ENCODE peak calls at places on chromosomes 7 and 10, in nine cellular contexts. K, J, S, A, X, O, E, Q and W are unnamed samples.

GRCh38 chr10:14554843-14555205 is 219.9 kb downstream of the FAM107B start:
- DNase-seq in K (no peak), J (peak; percentile 62), S (no peak), A (no peak), X (no peak), O (peak; percentile 69), E (no peak), Q (no peak), W (no peak)

GRCh38 chr7:31055501-31055900 is 3.4 kb downstream of the ADCYAP1R1 start:
- DNase-seq in K (no peak), J (no peak), S (no peak), A (no peak), X (no peak), O (no peak), E (no peak), Q (no peak), W (no peak)

GRCh38 chr7:157271315-157271990 is 65.4 kb upstream of the DNAJB6 start:
- DNase-seq in K (no peak), J (no peak), S (no peak), A (no peak), X (no peak), O (peak; percentile 34), E (no peak), Q (no peak), W (peak; percentile 43)

GRCh38 chr7:87877641-87878040 is 1.3 kb downstream of the DBF4 start:
- DNase-seq in K (no peak), J (peak; percentile 37), S (no peak), A (no peak), X (no peak), O (no peak), E (peak; percentile 28), Q (no peak), W (peak; percentile 26)

GRCh38 chr10:74179124-74179710 is 28.2 kb downstream of the ADK start:
- DNase-seq in K (no peak), J (no peak), S (no peak), A (no peak), X (no peak), O (no peak), E (no peak), Q (no peak), W (peak; percentile 30)

GRCh38 chr7:4835398-4836205 is 26.2 kb downstream of the PAPOLB start:
- DNase-seq in K (no peak), J (no peak), S (no peak), A (no peak), X (no peak), O (no peak), E (no peak), Q (no peak), W (no peak)

GRCh38 chr10:123367181-123367580 is 213.0 kb downstream of the BUB3 start:
- DNase-seq in K (no peak), J (no peak), S (no peak), A (no peak), X (no peak), O (no peak), E (no peak), Q (no peak), W (no peak)

GRCh38 chr7:44382459-44383300 is 57.3 kb upstream of the CAMK2B start:
- DNase-seq in K (no peak), J (no peak), S (no peak), A (no peak), X (no peak), O (no peak), E (peak; percentile 66), Q (peak; percentile 23), W (peak; percentile 40)

GRCh38 chr7:3020416-3020815 is 23.3 kb downstream of the CARD11 start:
- DNase-seq in K (no peak), J (no peak), S (no peak), A (no peak), X (no peak), O (no peak), E (no peak), Q (no peak), W (no peak)

GRCh38 chr10:12403119-12403518 is 53.8 kb downstream of the CAMK1D start:
- DNase-seq in K (no peak), J (no peak), S (no peak), A (no peak), X (no peak), O (no peak), E (no peak), Q (no peak), W (no peak)

GRCh38 chr10:103895458-103896186 is 22.4 kb downstream of the STN1 start:
- DNase-seq in K (no peak), J (peak; percentile 72), S (no peak), A (no peak), X (no peak), O (peak; percentile 70), E (peak; percentile 56), Q (no peak), W (peak; percentile 86)

GRCh38 chr10:86366033-86366901 is at the start of gene GRID1:
- DNase-seq in K (no peak), J (no peak), S (peak; percentile 62), A (peak; percentile 55), X (peak; percentile 69), O (no peak), E (peak; percentile 6), Q (peak; percentile 80), W (peak; percentile 35)

DNA sequence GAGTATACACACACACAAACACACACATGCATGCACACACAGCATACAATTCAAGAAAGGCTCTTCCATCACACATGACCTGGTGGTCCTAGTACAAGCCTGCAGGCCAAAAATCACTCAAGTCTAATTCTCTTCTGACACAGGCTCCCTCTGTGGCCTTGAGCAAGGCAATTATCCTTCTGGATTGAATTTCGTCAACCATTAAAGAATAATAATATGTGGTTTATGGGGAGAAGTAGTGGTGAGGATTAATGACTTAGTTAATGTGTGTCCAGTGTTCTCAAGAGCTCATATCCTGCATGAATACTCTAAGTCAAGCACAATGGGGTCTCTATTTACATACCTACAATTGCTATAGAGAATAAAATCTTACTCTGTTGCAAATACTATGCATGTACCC is 161.7 kb upstream of the KIAA1217 start:
- DNase-seq in K (no peak), J (no peak), S (no peak), A (no peak), X (no peak), O (no peak), E (no peak), Q (no peak), W (no peak)
- H3K4me2 ChIP-seq in K (no peak overlapping the region), J (no peak overlapping the region), S (no peak overlapping the region), A (no peak overlapping the region), X (no peak overlapping the region), O (no peak overlapping the region), E (no peak overlapping the region), Q (no peak overlapping the region), W (no peak overlapping the region)

GRCh38 chr10:6589287-6590094 is 9.4 kb upstream of the PRKCQ start:
- DNase-seq in K (no peak), J (no peak), S (no peak), A (no peak), X (no peak), O (no peak), E (no peak), Q (no peak), W (no peak)
- H3K4me1 ChIP-seq in K (no peaks in the 10 kb centered on the region), J (no peaks in the 10 kb centered on the region), S (no peaks in the 10 kb centered on the region), A (no peaks in the 10 kb centered on the region), X (no peaks in the 10 kb centered on the region), O (peaks cover 14% of the 10 kb centered on the region), E (no peaks in the 10 kb centered on the region), Q (no peaks in the 10 kb centered on the region), W (no peaks in the 10 kb centered on the region)

GRCh38 chr7:123647106-123647730 is 8.4 kb upstream of the LMOD2 start:
- DNase-seq in K (no peak), J (no peak), S (no peak), A (no peak), X (no peak), O (peak; percentile 58), E (no peak), Q (no peak), W (peak; percentile 35)

GRCh38 chr7:123645516-123645915 is 10.2 kb upstream of the LMOD2 start:
- DNase-seq in K (no peak), J (no peak), S (no peak), A (no peak), X (no peak), O (no peak), E (no peak), Q (no peak), W (no peak)

GRCh38 chr7:123641901-123642300 is 13.8 kb upstream of the LMOD2 start:
- DNase-seq in K (no peak), J (no peak), S (no peak), A (no peak), X (no peak), O (no peak), E (no peak), Q (no peak), W (no peak)

GRCh38 chr7:123640583-123640982 is 15.1 kb upstream of the LMOD2 start:
- DNase-seq in K (no peak), J (no peak), S (no peak), A (no peak), X (no peak), O (no peak), E (no peak), Q (no peak), W (no peak)

DNA sequence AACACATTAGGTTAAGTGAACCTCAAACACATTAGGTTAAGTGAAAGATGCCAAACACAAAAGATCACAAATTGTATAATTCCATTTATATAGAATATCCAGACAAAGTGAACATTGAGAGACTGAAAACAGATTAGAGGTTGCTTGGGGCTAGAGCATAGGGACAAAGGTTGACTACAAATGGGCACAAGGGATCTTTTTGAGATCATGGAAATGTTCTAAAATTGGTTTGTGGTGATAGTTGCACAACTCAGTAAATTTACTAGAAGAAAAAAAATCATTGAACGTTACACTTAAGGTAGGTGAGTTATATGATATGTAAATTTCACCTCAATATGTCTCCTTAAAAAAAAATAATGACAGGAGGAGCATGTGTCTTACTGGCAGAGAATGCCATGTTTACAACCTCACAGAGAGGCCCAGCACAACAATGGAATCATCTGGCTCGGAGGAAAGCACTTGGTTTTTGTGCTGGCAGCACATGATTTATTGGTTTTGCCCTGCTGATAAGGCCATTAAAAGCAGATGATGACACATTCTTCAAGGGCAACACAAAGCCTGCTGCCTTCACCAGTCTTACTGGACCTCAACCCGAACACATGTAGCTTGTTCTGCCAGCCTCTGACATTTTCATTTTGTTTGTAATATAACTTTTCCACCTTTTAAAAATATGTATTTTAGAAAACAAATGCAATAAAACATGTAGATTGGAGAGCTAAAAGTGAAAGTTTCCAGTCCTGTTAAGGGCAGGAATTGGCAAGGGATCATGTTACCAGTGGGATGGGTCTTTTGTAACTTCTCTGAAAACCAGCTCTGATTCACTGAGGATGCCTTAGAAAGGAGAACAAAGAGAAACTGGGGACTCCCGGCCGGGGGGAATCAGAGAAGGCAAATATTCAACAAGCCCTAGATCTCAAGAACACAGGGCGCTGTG is 11.9 kb upstream of the LMOD2 start:
- DNase-seq in K (no peak), J (peak; percentile 96), S (peak; percentile 59), A (no peak), X (peak; percentile 91), O (peak; percentile 58), E (peak; percentile 75), Q (peak; percentile 57), W (peak; percentile 71)
- H3K4me2 ChIP-seq in K (peak overlapping the region; percentile 31), J (peak overlapping the region; percentile 20), S (peak overlapping the region; percentile 60), A (no peak overlapping the region), X (peak overlapping the region; percentile 27), O (peak overlapping the region; percentile 78), E (peak overlapping the region; percentile 36), Q (peak overlapping the region; percentile 54), W (peak overlapping the region; percentile 85)

DNA sequence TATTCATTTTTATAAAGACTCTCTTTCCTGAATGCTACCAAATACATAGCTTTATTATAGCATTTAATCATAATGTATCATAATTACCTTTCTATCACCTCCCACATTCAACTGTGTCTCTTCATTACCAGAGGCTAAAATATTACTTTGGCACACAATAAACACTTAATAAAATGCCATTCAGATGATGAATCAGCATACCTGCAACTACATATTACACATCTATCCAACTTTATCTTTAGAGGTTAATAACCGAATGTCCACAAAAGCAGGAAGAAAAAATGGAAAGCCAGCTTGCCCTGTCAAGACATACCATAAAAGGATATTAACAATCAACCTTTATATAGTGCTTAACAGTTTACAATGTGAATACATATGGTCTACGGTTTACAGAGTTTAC is 12.8 kb downstream of the CACUL1 start:
- DNase-seq in K (no peak), J (no peak), S (no peak), A (no peak), X (no peak), O (no peak), E (no peak), Q (no peak), W (no peak)
- H3K4me1 ChIP-seq in K (peaks cover 36% of the 10 kb centered on the region), J (no peaks in the 10 kb centered on the region), S (peaks cover 29% of the 10 kb centered on the region), A (no peaks in the 10 kb centered on the region), X (peaks cover 19% of the 10 kb centered on the region), O (peaks cover 42% of the 10 kb centered on the region), E (peaks cover 5% of the 10 kb centered on the region), Q (no peaks in the 10 kb centered on the region), W (peaks cover 49% of the 10 kb centered on the region)